ENCODE peak calls at places on chromosomes 5 and 9, in nine cellular contexts. W, T, L, P, E, F, G, B and I are unnamed samples.

GRCh38 chr9:74527718-74528117 is 30.6 kb downstream of the RORB start:
- DNase-seq in W (no peak), F (no peak), L (no peak), E (no peak), G (no peak), P (no peak), B (no peak), T (no peak), I (no peak)

GRCh38 chr9:129972816-129973215 is 70.2 kb downstream of the FNBP1 start:
- DNase-seq in T (no peak), W (no peak), P (no peak), L (peak), B (no peak), G (no peak), F (no peak), E (no peak), I (no peak)

GRCh38 chr5:15385037-15385436 is 114.9 kb upstream of the FBXL7 start:
- DNase-seq in E (no peak), L (no peak), F (no peak), P (no peak), T (no peak), W (no peak), B (no peak), G (no peak), I (no peak)

GRCh38 chr5:180127682-180128670 is 56.4 kb upstream of the RNF130 start:
- DNase-seq in B (no peak), G (no peak), E (no peak), T (no peak), P (no peak), L (no peak), W (peak), F (no peak), I (no peak)

GRCh38 chr9:122338989-122339388 is 31.8 kb upstream of the PTGS1 start:
- DNase-seq in G (no peak), W (no peak), T (no peak), L (no peak), F (no peak), B (no peak), E (no peak), P (no peak), I (no peak)

GRCh38 chr9:14618851-14619250 is 74.4 kb downstream of the ZDHHC21 start:
- DNase-seq in T (no peak), P (no peak), E (no peak), B (no peak), W (no peak), L (no peak), F (peak), G (no peak), I (no peak)

GRCh38 chr5:168364151-168364661 is 72.8 kb downstream of the WWC1 start:
- DNase-seq in B (no peak), W (no peak), T (no peak), P (no peak), E (peak), G (no peak), L (peak), F (no peak), I (no peak)

GRCh38 chr5:77295863-77296378 is 85.4 kb downstream of the PDE8B start:
- DNase-seq in B (no peak), P (no peak), W (no peak), F (no peak), L (no peak), T (no peak), G (no peak), E (no peak), I (no peak)

GRCh38 chr5:150626853-150627276 is 13.6 kb upstream of the SYNPO start:
- DNase-seq in P (no peak), W (peak), F (no peak), L (peak), B (no peak), E (peak), G (peak), T (no peak), I (no peak)

GRCh38 chr5:151903243-151903653 is 21.4 kb downstream of the GLRA1 start:
- DNase-seq in P (no peak), W (no peak), F (no peak), G (no peak), T (no peak), L (no peak), B (no peak), E (no peak), I (no peak)

GRCh38 chr9:70488793-70489105 is 74.3 kb upstream of the KLF9 start:
- DNase-seq in T (no peak), E (no peak), G (no peak), W (no peak), P (no peak), F (no peak), L (peak), B (no peak), I (no peak)

GRCh38 chr9:133852476-133852875 is 114.3 kb upstream of the SARDH start:
- DNase-seq in B (no peak), E (no peak), L (no peak), W (no peak), F (peak), P (no peak), G (no peak), T (no peak), I (no peak)

GRCh38 chr5:179241764-179242370 is 103.4 kb downstream of the ADAMTS2 start:
- DNase-seq in G (no peak), T (no peak), P (no peak), W (no peak), L (no peak), E (no peak), F (no peak), B (no peak), I (no peak)

GRCh38 chr5:16179511-16179935 is at the start of gene MARCHF11:
- DNase-seq in E (no peak), L (no peak), W (no peak), T (no peak), F (peak), P (no peak), G (no peak), B (no peak), I (no peak)

GRCh38 chr9:121709798-121710197 is 58.4 kb downstream of the DAB2IP start:
- DNase-seq in E (no peak), W (no peak), F (no peak), B (no peak), L (no peak), G (no peak), T (no peak), P (no peak), I (no peak)

GRCh38 chr9:133133680-133134418 is 12.8 kb upstream of the RALGDS start:
- DNase-seq in B (peak), L (peak), G (peak), E (peak), W (peak), T (peak), F (no peak), P (peak), I (no peak)

GRCh38 chr9:34961574-34962480 is 3.7 kb downstream of the PHF24 start:
- DNase-seq in W (no peak), B (no peak), P (no peak), G (peak), F (no peak), T (no peak), E (no peak), L (peak), I (no peak)

GRCh38 chr9:104826109-104826775 is 62.3 kb downstream of the NIPSNAP3B start:
- DNase-seq in P (no peak), L (no peak), B (no peak), G (no peak), T (no peak), E (no peak), F (no peak), W (no peak), I (no peak)

GRCh38 chr5:17440766-17441165 is 57.3 kb upstream of the TAF11L2 start:
- DNase-seq in B (no peak), T (no peak), W (no peak), F (no peak), L (peak), P (no peak), E (no peak), G (no peak), I (no peak)

GRCh38 chr9:86183225-86183808 is 76.1 kb downstream of the C9orf153 start:
- DNase-seq in E (no peak), P (no peak), G (no peak), W (no peak), F (no peak), L (no peak), T (no peak), B (no peak), I (no peak)

GRCh38 chr5:110072646-110073045 is 382.9 kb downstream of the MAN2A1 start:
- DNase-seq in G (no peak), L (peak), P (no peak), T (no peak), F (no peak), B (no peak), E (no peak), W (no peak), I (no peak)

GRCh38 chr5:174692982-174693422 is 31.4 kb upstream of the MSX2 start:
- DNase-seq in W (no peak), B (no peak), G (no peak), L (no peak), E (no peak), F (no peak), T (no peak), P (no peak), I (no peak)

GRCh38 chr9:97501177-97501971 is at the start of gene TMOD1:
- DNase-seq in G (peak), P (peak), E (peak), T (no peak), L (peak), F (peak), W (peak), B (peak), I (peak)

GRCh38 chr5:130954336-130954735 is 210.7 kb downstream of the HINT1 start:
- DNase-seq in F (no peak), B (no peak), E (no peak), W (no peak), T (no peak), G (no peak), P (no peak), L (no peak), I (no peak)

GRCh38 chr5:139950436-139950835 is 92.7 kb downstream of the NRG2 start:
- DNase-seq in E (no peak), L (no peak), P (no peak), W (no peak), B (no peak), T (no peak), G (no peak), F (no peak), I (no peak)

GRCh38 chr9:75086443-75087278 is 1.3 kb downstream of the NMRK1 start:
- DNase-seq in W (no peak), P (peak), B (no peak), T (no peak), G (no peak), L (no peak), E (no peak), F (no peak), I (no peak)

GRCh38 chr9:135772056-135773042 is 70.4 kb downstream of the KCNT1 start:
- DNase-seq in G (no peak), P (no peak), T (no peak), E (no peak), L (no peak), W (no peak), B (no peak), F (peak), I (no peak)

GRCh38 chr9:89442981-89443817 is 54.7 kb downstream of the SEMA4D start:
- DNase-seq in G (peak), L (no peak), B (no peak), E (no peak), P (no peak), F (no peak), W (no peak), T (no peak), I (no peak)

GRCh38 chr9:129557192-129558036 is 63.5 kb downstream of the C9orf50 start:
- DNase-seq in B (no peak), P (no peak), L (peak), E (no peak), G (no peak), F (no peak), T (no peak), W (peak), I (no peak)

GRCh38 chr9:109855540-109855939 is 75.5 kb downstream of the PALM2AKAP2 start:
- DNase-seq in F (no peak), E (no peak), G (no peak), W (no peak), L (no peak), B (no peak), P (no peak), T (no peak), I (no peak)

GRCh38 chr9:95277509-95277908 is 40.0 kb downstream of the FANCC start:
- DNase-seq in E (no peak), B (no peak), T (no peak), G (no peak), L (no peak), P (no peak), F (no peak), W (no peak), I (no peak)

GRCh38 chr5:148979104-148979723 is 83.6 kb downstream of the SH3TC2 start:
- DNase-seq in E (no peak), B (no peak), T (no peak), G (no peak), P (no peak), W (peak), L (no peak), F (no peak), I (no peak)

GRCh38 chr5:158387499-158387898 is 528.6 kb upstream of the CLINT1 start:
- DNase-seq in P (no peak), L (no peak), F (no peak), W (no peak), G (no peak), B (no peak), T (no peak), E (no peak), I (no peak)

GRCh38 chr5:149641000-149641576 is 59.8 kb downstream of the ARHGEF37 start:
- DNase-seq in P (no peak), G (peak), L (no peak), B (no peak), T (no peak), W (no peak), F (no peak), E (no peak), I (no peak)

GRCh38 chr9:123940721-123941534 is 11.0 kb upstream of the DENND1A start:
- DNase-seq in P (no peak), W (no peak), F (no peak), T (no peak), G (no peak), L (no peak), B (no peak), E (no peak), I (no peak)

GRCh38 chr9:124629600-124629999 is 122.4 kb upstream of the NR5A1 start:
- DNase-seq in E (no peak), B (no peak), P (no peak), W (no peak), L (peak), T (no peak), G (peak), F (no peak), I (no peak)